ENCODE peak calls at places on chromosomes 11 and 22, in eight cellular contexts. Q, J, C, U, T, D, A and O are unnamed samples.

GRCh38 chr22:19875531-19876313 is 21.0 kb upstream of the GNB1L start:
- DNase-seq in Q (no peak), J (no peak), C (no peak), U (no peak), T (no peak), D (no peak), A (no peak), O (no peak)

GRCh38 chr22:42511401-42511891 is 8.2 kb downstream of the RRP7A start:
- DNase-seq in Q (peak), J (no peak), C (no peak), U (no peak), T (no peak), D (no peak), A (peak), O (no peak)

GRCh38 chr22:38222797-38223119 is 21.0 kb downstream of the MAFF start:
- DNase-seq in Q (no peak), J (no peak), C (no peak), U (no peak), T (no peak), D (no peak), A (peak), O (no peak)

GRCh38 chr11:77093987-77094840 is 8.4 kb upstream of the OMP start:
- DNase-seq in Q (no peak), J (no peak), C (no peak), U (no peak), T (no peak), D (no peak), A (no peak), O (peak)

GRCh38 chr11:119863811-119864601 is 135.0 kb upstream of the NECTIN1 start:
- DNase-seq in Q (no peak), J (no peak), C (no peak), U (no peak), T (no peak), D (no peak), A (no peak), O (no peak)

GRCh38 chr11:10201343-10201742 is 92.7 kb downstream of the SBF2 start:
- DNase-seq in Q (no peak), J (no peak), C (no peak), U (no peak), T (no peak), D (no peak), A (no peak), O (no peak)

GRCh38 chr22:49158741-49159564 is 668.7 kb downstream of the BRD1 start:
- DNase-seq in Q (no peak), J (no peak), C (no peak), U (no peak), T (no peak), D (no peak), A (no peak), O (no peak)

GRCh38 chr11:108926522-108927380 is 261.9 kb downstream of the DDX10 start:
- DNase-seq in Q (no peak), J (no peak), C (no peak), U (no peak), T (no peak), D (no peak), A (no peak), O (no peak)

GRCh38 chr22:19440411-19441195 is 6.9 kb downstream of the C22orf39 start:
- DNase-seq in Q (no peak), J (no peak), C (no peak), U (no peak), T (no peak), D (no peak), A (no peak), O (no peak)

GRCh38 chr22:26985217-26985616 is 327.8 kb downstream of the MIAT start:
- DNase-seq in Q (no peak), J (no peak), C (no peak), U (no peak), T (no peak), D (no peak), A (no peak), O (no peak)

GRCh38 chr11:126214446-126215240 is 3.1 kb downstream of the FAM118B start:
- DNase-seq in Q (no peak), J (no peak), C (no peak), U (no peak), T (no peak), D (no peak), A (peak), O (no peak)

GRCh38 chr11:69718147-69718546 is 14.3 kb upstream of the FGF19 start:
- DNase-seq in Q (peak), J (no peak), C (no peak), U (peak), T (peak), D (no peak), A (peak), O (peak)

GRCh38 chr11:125251956-125252355 is 87.4 kb downstream of the PKNOX2 start:
- DNase-seq in Q (no peak), J (no peak), C (no peak), U (no peak), T (no peak), D (no peak), A (no peak), O (no peak)

GRCh38 chr11:772429-773390 is 4.6 kb downstream of the GATD1 start:
- DNase-seq in Q (no peak), J (no peak), C (no peak), U (no peak), T (no peak), D (no peak), A (no peak), O (no peak)

GRCh38 chr11:124026498-124026897 is at the start of gene OR10G8:
- DNase-seq in Q (no peak), J (no peak), C (no peak), U (no peak), T (no peak), D (no peak), A (no peak), O (no peak)

GRCh38 chr22:32617271-32617670 is 142.7 kb downstream of the FBXO7 start:
- DNase-seq in Q (no peak), J (no peak), C (no peak), U (no peak), T (no peak), D (no peak), A (no peak), O (no peak)

GRCh38 chr11:3853545-3853842 is 2.0 kb upstream of the STIM1 start:
- DNase-seq in Q (no peak), J (no peak), C (no peak), U (no peak), T (no peak), D (no peak), A (no peak), O (no peak)

GRCh38 chr11:115182282-115182952 is 321.8 kb downstream of the CADM1 start:
- DNase-seq in Q (no peak), J (no peak), C (no peak), U (no peak), T (no peak), D (no peak), A (no peak), O (no peak)

GRCh38 chr11:6611092-6612007 is 666 bp downstream of the TAF10 start:
- DNase-seq in Q (peak), J (no peak), C (peak), U (peak), T (no peak), D (no peak), A (peak), O (peak)

GRCh38 chr11:45392621-45393183 is 106.6 kb upstream of the SYT13 start:
- DNase-seq in Q (no peak), J (no peak), C (no peak), U (no peak), T (no peak), D (no peak), A (no peak), O (no peak)

GRCh38 chr11:33475999-33476398 is 218.8 kb downstream of the HIPK3 start:
- DNase-seq in Q (no peak), J (peak), C (no peak), U (no peak), T (no peak), D (no peak), A (peak), O (peak)

GRCh38 chr11:100855466-100856067 is 168.5 kb downstream of the ARHGAP42 start:
- DNase-seq in Q (peak), J (no peak), C (peak), U (peak), T (peak), D (peak), A (peak), O (peak)

GRCh38 chr11:94193288-94193687 is 64.6 kb downstream of the PANX1 start:
- DNase-seq in Q (peak), J (no peak), C (peak), U (no peak), T (no peak), D (no peak), A (peak), O (peak)

GRCh38 chr11:78127408-78127807 is 12.0 kb downstream of the ALG8 start:
- DNase-seq in Q (no peak), J (no peak), C (no peak), U (no peak), T (no peak), D (no peak), A (no peak), O (no peak)

GRCh38 chr11:61571337-61571736 is 9.5 kb downstream of the SYT7 start:
- DNase-seq in Q (no peak), J (no peak), C (no peak), U (no peak), T (no peak), D (no peak), A (no peak), O (no peak)

GRCh38 chr22:43658823-43659222 is 153.3 kb downstream of the EFCAB6 start:
- DNase-seq in Q (no peak), J (no peak), C (no peak), U (no peak), T (no peak), D (no peak), A (no peak), O (no peak)

GRCh38 chr22:31142285-31142684 is 2.0 kb upstream of the PLA2G3 start:
- DNase-seq in Q (no peak), J (no peak), C (no peak), U (no peak), T (no peak), D (no peak), A (no peak), O (no peak)

GRCh38 chr22:17285661-17286060 is 66.4 kb upstream of the ADA2 start:
- DNase-seq in Q (no peak), J (no peak), C (no peak), U (no peak), T (no peak), D (no peak), A (no peak), O (no peak)

GRCh38 chr22:17106161-17106784 is 14.9 kb downstream of the TMEM121B start:
- DNase-seq in Q (no peak), J (no peak), C (no peak), U (peak), T (no peak), D (no peak), A (no peak), O (no peak)

GRCh38 chr11:1238767-1239595 is 16.1 kb downstream of the MUC5B start:
- DNase-seq in Q (no peak), J (no peak), C (no peak), U (no peak), T (no peak), D (no peak), A (no peak), O (no peak)

GRCh38 chr22:38873469-38874411 is 1.7 kb upstream of the CBX6 start:
- DNase-seq in Q (no peak), J (no peak), C (no peak), U (no peak), T (peak), D (no peak), A (no peak), O (no peak)

GRCh38 chr22:50674127-50674493 is 1.5 kb downstream of the SHANK3 start:
- DNase-seq in Q (no peak), J (no peak), C (no peak), U (no peak), T (no peak), D (no peak), A (no peak), O (no peak)

GRCh38 chr11:80424012-80424695 is 983.3 kb upstream of the TENM4 start:
- DNase-seq in Q (no peak), J (no peak), C (no peak), U (no peak), T (no peak), D (no peak), A (no peak), O (no peak)

GRCh38 chr11:77779935-77780334 is 40.6 kb downstream of the RSF1 start:
- DNase-seq in Q (no peak), J (no peak), C (no peak), U (no peak), T (no peak), D (no peak), A (peak), O (no peak)

GRCh38 chr22:43142881-43143562 is at the start of gene MCAT:
- DNase-seq in Q (peak), J (no peak), C (peak), U (peak), T (peak), D (no peak), A (peak), O (peak)

GRCh38 chr11:112874959-112875358 is 86.3 kb upstream of the NCAM1 start:
- DNase-seq in Q (no peak), J (no peak), C (no peak), U (no peak), T (no peak), D (no peak), A (no peak), O (no peak)

GRCh38 chr11:117410861-117411725 is 83.4 kb downstream of the CEP164 start:
- DNase-seq in Q (peak), J (no peak), C (no peak), U (no peak), T (no peak), D (no peak), A (no peak), O (peak)